ENCODE peak calls at places on chromosomes 11 and 22, in ten cellular contexts. S is NCI-H2081; N is RPMI8226; D is NAMALWA; Q is lower lobe of right lung; I is stimulated activated CD4-positive, alpha-beta T cell treated with anti-CD3 and anti-CD28 coated beads, Interleukin-15, amount 100 ng/mL, for 1 hour; A is HTR-8/SVneo; Y is GM12891; R is cardiac muscle cell; T is Daoy. G is an unnamed sample.

GRCh38 chr22:18024276-18024939 is at the start of gene MICAL3:
- DNase-seq in S (peak; percentile 69), N (peak; percentile 40), D (peak; percentile 75), Q (no peak), I (peak; percentile 29), A (no peak), Y (peak; percentile 82), R (peak; percentile 85), T (peak; percentile 83), G (peak; percentile 81)

GRCh38 chr22:37739000-37739399 is 42.2 kb downstream of the TRIOBP start:
- DNase-seq in S (no peak), N (no peak), D (no peak), Q (peak; percentile 65), I (no peak), A (no peak), Y (no peak), R (no peak), T (no peak), G (no peak)

GRCh38 chr11:132125855-132126841 is 755.7 kb downstream of the NTM start:
- DNase-seq in S (peak; percentile 64), N (no peak), D (peak; percentile 14), Q (no peak), I (no peak), A (no peak), Y (peak; percentile 22), R (peak; percentile 20), T (peak; percentile 53), G (peak; percentile 56)

GRCh38 chr22:41762980-41763779 is 37.3 kb upstream of the CCDC134 start:
- DNase-seq in S (peak; percentile 62), N (peak; percentile 61), D (peak; percentile 70), Q (no peak), I (no peak), A (no peak), Y (no peak), R (peak; percentile 65), T (peak; percentile 41), G (peak; percentile 42)

GRCh38 chr11:33116535-33116934 is 44.7 kb downstream of the CSTF3 start:
- DNase-seq in S (no peak), N (no peak), D (no peak), Q (no peak), I (no peak), A (no peak), Y (no peak), R (no peak), T (peak; percentile 5), G (no peak)

GRCh38 chr11:48167380-48167779 is 49.2 kb upstream of the OR4B1 start:
- DNase-seq in S (no peak), N (no peak), D (no peak), Q (no peak), I (no peak), A (no peak), Y (no peak), R (no peak), T (no peak), G (no peak)

GRCh38 chr22:38107692-38108515 is 2.6 kb downstream of the BAIAP2L2 start:
- DNase-seq in S (no peak), N (no peak), D (no peak), Q (peak; percentile 30), I (no peak), A (no peak), Y (no peak), R (no peak), T (no peak), G (no peak)

GRCh38 chr11:77152846-77153245 is 24.8 kb downstream of the MYO7A start:
- DNase-seq in S (no peak), N (peak; percentile 52), D (no peak), Q (no peak), I (no peak), A (no peak), Y (no peak), R (no peak), T (no peak), G (no peak)

GRCh38 chr22:30837531-30837930 is 131.0 kb downstream of the MORC2 start:
- DNase-seq in S (no peak), N (no peak), D (no peak), Q (no peak), I (no peak), A (no peak), Y (no peak), R (no peak), T (no peak), G (no peak)

GRCh38 chr11:43504316-43504950 is 145.7 kb downstream of the TTC17 start:
- DNase-seq in S (no peak), N (peak; percentile 23), D (peak; percentile 11), Q (no peak), I (no peak), A (peak; percentile 35), Y (no peak), R (peak; percentile 66), T (no peak), G (no peak)

GRCh38 chr11:85685820-85686459 is at the start of gene CCDC89:
- DNase-seq in S (no peak), N (peak; percentile 9), D (no peak), Q (peak; percentile 54), I (no peak), A (peak; percentile 85), Y (no peak), R (peak; percentile 37), T (peak; percentile 89), G (peak; percentile 79)

G was measured in head of caudate nucleus.